ENCODE peak calls at places on chromosomes 11 and 22, in six cellular contexts. One of them, this sample, is unnamed.

GRCh38 chr11:1291295-1292017 is 18.0 kb downstream of the TOLLIP start:
- DNase-seq in choroid plexus epithelial cell: no peak
- DNase-seq in HepG2: no peak
- DNase-seq in GM13976: no peak
- DNase-seq in tibial artery: peak
- DNase-seq in dorsolateral prefrontal cortex: peak
- DNase-seq in this sample: no peak

GRCh38 chr11:82733444-82734119 is at the start of gene FAM181B:
- DNase-seq in HepG2: no peak
- DNase-seq in tibial artery: peak
- DNase-seq in dorsolateral prefrontal cortex: peak
- DNase-seq in GM13976: peak
- DNase-seq in choroid plexus epithelial cell: peak
- DNase-seq in this sample: peak

GRCh38 chr22:40605676-40606250 is 30.8 kb downstream of the MRTFA start:
- DNase-seq in choroid plexus epithelial cell: peak
- DNase-seq in tibial artery: no peak
- DNase-seq in dorsolateral prefrontal cortex: no peak
- DNase-seq in GM13976: no peak
- DNase-seq in HepG2: no peak
- DNase-seq in this sample: no peak

GRCh38 chr11:68106165-68106940 is 14.8 kb downstream of the CHKA start:
- DNase-seq in dorsolateral prefrontal cortex: no peak
- DNase-seq in HepG2: peak
- DNase-seq in GM13976: no peak
- DNase-seq in tibial artery: no peak
- DNase-seq in choroid plexus epithelial cell: no peak
- DNase-seq in this sample: no peak

GRCh38 chr11:12008790-12009616 is 577 bp upstream of the DKK3 start:
- DNase-seq in GM13976: peak
- DNase-seq in tibial artery: no peak
- DNase-seq in HepG2: no peak
- DNase-seq in choroid plexus epithelial cell: peak
- DNase-seq in dorsolateral prefrontal cortex: peak
- DNase-seq in this sample: peak

GRCh38 chr22:44378380-44378779 is 65.6 kb upstream of the SHISAL1 start:
- DNase-seq in tibial artery: no peak
- DNase-seq in GM13976: no peak
- DNase-seq in choroid plexus epithelial cell: no peak
- DNase-seq in HepG2: no peak
- DNase-seq in dorsolateral prefrontal cortex: no peak
- DNase-seq in this sample: no peak

GRCh38 chr22:37089451-37089850 is 20.1 kb downstream of the TMPRSS6 start:
- DNase-seq in GM13976: no peak
- DNase-seq in HepG2: no peak
- DNase-seq in choroid plexus epithelial cell: no peak
- DNase-seq in dorsolateral prefrontal cortex: no peak
- DNase-seq in tibial artery: no peak
- DNase-seq in this sample: no peak

GRCh38 chr22:22342697-22343602 is 98.4 kb downstream of the VPREB1 start:
- DNase-seq in choroid plexus epithelial cell: peak
- DNase-seq in dorsolateral prefrontal cortex: no peak
- DNase-seq in GM13976: peak
- DNase-seq in tibial artery: no peak
- DNase-seq in HepG2: peak
- DNase-seq in this sample: peak

GRCh38 chr22:26418620-26419019 is 10.4 kb upstream of the ASPHD2 start:
- DNase-seq in tibial artery: no peak
- DNase-seq in GM13976: no peak
- DNase-seq in choroid plexus epithelial cell: no peak
- DNase-seq in HepG2: no peak
- DNase-seq in dorsolateral prefrontal cortex: no peak
- DNase-seq in this sample: no peak

GRCh38 chr11:63829823-63830489 is 9.0 kb upstream of the MARK2 start:
- DNase-seq in dorsolateral prefrontal cortex: no peak
- DNase-seq in HepG2: peak
- DNase-seq in tibial artery: no peak
- DNase-seq in GM13976: peak
- DNase-seq in choroid plexus epithelial cell: peak
- DNase-seq in this sample: peak

GRCh38 chr11:34243620-34244493 is 114.0 kb downstream of the ABTB2 start:
- DNase-seq in tibial artery: no peak
- DNase-seq in dorsolateral prefrontal cortex: no peak
- DNase-seq in HepG2: no peak
- DNase-seq in choroid plexus epithelial cell: peak
- DNase-seq in GM13976: peak
- DNase-seq in this sample: no peak

GRCh38 chr11:61362542-61362875 is 335 bp downstream of the TMEM138 start:
- DNase-seq in dorsolateral prefrontal cortex: no peak
- DNase-seq in GM13976: peak
- DNase-seq in tibial artery: no peak
- DNase-seq in choroid plexus epithelial cell: peak
- DNase-seq in HepG2: peak
- DNase-seq in this sample: peak

GRCh38 chr11:69057236-69057635 is 8.5 kb downstream of the TPCN2 start:
- DNase-seq in HepG2: no peak
- DNase-seq in choroid plexus epithelial cell: no peak
- DNase-seq in GM13976: no peak
- DNase-seq in dorsolateral prefrontal cortex: no peak
- DNase-seq in tibial artery: no peak
- DNase-seq in this sample: no peak

GRCh38 chr11:77886401-77886800 is 65.5 kb downstream of the AAMDC start:
- DNase-seq in choroid plexus epithelial cell: peak
- DNase-seq in tibial artery: no peak
- DNase-seq in GM13976: no peak
- DNase-seq in dorsolateral prefrontal cortex: no peak
- DNase-seq in HepG2: no peak
- DNase-seq in this sample: no peak

GRCh38 chr22:33666661-33667619 is 253.3 kb downstream of the LARGE1 start:
- DNase-seq in dorsolateral prefrontal cortex: no peak
- DNase-seq in HepG2: no peak
- DNase-seq in GM13976: no peak
- DNase-seq in tibial artery: no peak
- DNase-seq in choroid plexus epithelial cell: no peak
- DNase-seq in this sample: no peak

GRCh38 chr22:41330169-41330568 is 28.8 kb downstream of the ZC3H7B start:
- DNase-seq in HepG2: no peak
- DNase-seq in choroid plexus epithelial cell: no peak
- DNase-seq in GM13976: no peak
- DNase-seq in tibial artery: no peak
- DNase-seq in dorsolateral prefrontal cortex: no peak
- DNase-seq in this sample: no peak

GRCh38 chr22:32538516-32538915 is 63.9 kb downstream of the FBXO7 start:
- DNase-seq in HepG2: no peak
- DNase-seq in choroid plexus epithelial cell: no peak
- DNase-seq in dorsolateral prefrontal cortex: no peak
- DNase-seq in tibial artery: no peak
- DNase-seq in GM13976: no peak
- DNase-seq in this sample: no peak

GRCh38 chr11:130874396-130874795 is 41.9 kb downstream of the SNX19 start:
- DNase-seq in dorsolateral prefrontal cortex: no peak
- DNase-seq in tibial artery: no peak
- DNase-seq in choroid plexus epithelial cell: peak
- DNase-seq in GM13976: no peak
- DNase-seq in HepG2: no peak
- DNase-seq in this sample: no peak

GRCh38 chr11:74990941-74991340 is 2.2 kb downstream of the NEU3 start:
- DNase-seq in choroid plexus epithelial cell: no peak
- DNase-seq in dorsolateral prefrontal cortex: no peak
- DNase-seq in GM13976: no peak
- DNase-seq in HepG2: peak
- DNase-seq in tibial artery: no peak
- DNase-seq in this sample: no peak

GRCh38 chr11:77199346-77199745 is 71.3 kb downstream of the MYO7A start:
- DNase-seq in dorsolateral prefrontal cortex: peak
- DNase-seq in GM13976: no peak
- DNase-seq in tibial artery: no peak
- DNase-seq in HepG2: no peak
- DNase-seq in choroid plexus epithelial cell: no peak
- DNase-seq in this sample: no peak

GRCh38 chr11:41456288-41456687 is 3.2 kb downstream of the LRRC4C start:
- DNase-seq in HepG2: no peak
- DNase-seq in choroid plexus epithelial cell: no peak
- DNase-seq in tibial artery: no peak
- DNase-seq in dorsolateral prefrontal cortex: no peak
- DNase-seq in GM13976: no peak
- DNase-seq in this sample: no peak

GRCh38 chr11:44977493-44977984 is 26.9 kb upstream of the TP53I11 start:
- DNase-seq in choroid plexus epithelial cell: peak
- DNase-seq in GM13976: no peak
- DNase-seq in dorsolateral prefrontal cortex: no peak
- DNase-seq in tibial artery: no peak
- DNase-seq in HepG2: no peak
- DNase-seq in this sample: peak
- TF ChIP-seq CTCF in choroid plexus epithelial cell: peak
- TF ChIP-seq CTCF in GM13976: no peak
- TF ChIP-seq CTCF in dorsolateral prefrontal cortex: no peak
- TF ChIP-seq CTCF in tibial artery: no peak
- TF ChIP-seq CTCF in HepG2: peak
- TF ChIP-seq CTCF in this sample: no peak

GRCh38 chr11:71178076-71178475 is 74.3 kb downstream of the SHANK2 start:
- DNase-seq in tibial artery: no peak
- DNase-seq in GM13976: no peak
- DNase-seq in dorsolateral prefrontal cortex: no peak
- DNase-seq in choroid plexus epithelial cell: no peak
- DNase-seq in HepG2: no peak
- DNase-seq in this sample: no peak

GRCh38 chr11:71181566-71181965 is 70.8 kb downstream of the SHANK2 start:
- DNase-seq in choroid plexus epithelial cell: no peak
- DNase-seq in tibial artery: no peak
- DNase-seq in dorsolateral prefrontal cortex: no peak
- DNase-seq in GM13976: no peak
- DNase-seq in HepG2: no peak
- DNase-seq in this sample: no peak

GRCh38 chr11:71180694-71181466 is 71.5 kb downstream of the SHANK2 start:
- DNase-seq in HepG2: no peak
- DNase-seq in choroid plexus epithelial cell: no peak
- DNase-seq in tibial artery: no peak
- DNase-seq in GM13976: no peak
- DNase-seq in dorsolateral prefrontal cortex: no peak
- DNase-seq in this sample: no peak

GRCh38 chr11:71176812-71177211 is 75.6 kb downstream of the SHANK2 start:
- DNase-seq in choroid plexus epithelial cell: peak
- DNase-seq in dorsolateral prefrontal cortex: no peak
- DNase-seq in GM13976: no peak
- DNase-seq in tibial artery: no peak
- DNase-seq in HepG2: no peak
- DNase-seq in this sample: no peak

DNA sequence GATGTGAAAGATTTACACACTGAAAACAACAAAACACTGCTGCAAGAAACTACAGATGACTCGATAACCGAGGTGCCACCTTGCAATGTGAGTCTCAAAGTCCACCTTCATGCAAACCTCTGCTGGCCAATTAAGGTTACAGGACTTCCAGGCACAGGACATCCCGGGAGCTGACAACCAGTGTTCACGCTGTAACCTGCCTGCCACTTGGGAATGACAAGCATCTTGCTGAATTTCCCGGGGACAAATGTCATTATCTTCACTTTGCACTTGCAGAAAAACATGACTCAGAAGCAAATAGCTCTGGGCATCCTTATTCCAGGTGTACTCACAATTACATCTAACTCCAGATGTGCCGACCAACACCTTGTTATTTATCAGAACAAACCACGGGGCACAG is 72.5 kb downstream of the SHANK2 start:
- DNase-seq in HepG2: peak
- DNase-seq in tibial artery: no peak
- DNase-seq in dorsolateral prefrontal cortex: no peak
- DNase-seq in GM13976: no peak
- DNase-seq in choroid plexus epithelial cell: no peak
- DNase-seq in this sample: no peak
- TF ChIP-seq CTCF in HepG2: no peak
- TF ChIP-seq CTCF in tibial artery: no peak
- TF ChIP-seq CTCF in dorsolateral prefrontal cortex: no peak
- TF ChIP-seq CTCF in GM13976: no peak
- TF ChIP-seq CTCF in choroid plexus epithelial cell: no peak
- TF ChIP-seq CTCF in this sample: no peak

DNA sequence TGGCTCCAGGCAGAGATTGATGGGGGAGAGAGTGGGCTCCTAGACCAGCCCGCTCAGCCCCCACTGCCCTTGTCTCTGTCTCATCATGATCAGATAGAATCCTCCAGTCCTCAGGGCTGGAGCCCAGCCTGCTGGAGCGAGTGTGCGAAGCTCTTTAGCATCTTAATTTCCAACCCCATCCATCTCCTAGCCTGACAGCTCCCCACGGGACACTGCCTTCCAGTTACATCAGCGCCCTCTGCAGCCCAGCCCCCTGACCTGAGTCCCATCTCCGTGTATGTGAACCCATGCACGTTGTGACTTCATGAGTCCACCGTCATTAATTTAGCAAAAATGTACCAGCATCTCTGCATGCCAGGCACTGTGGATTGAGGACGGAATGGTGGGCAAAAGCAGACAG is 2.1 kb downstream of the P2RX3 start:
- DNase-seq in choroid plexus epithelial cell: peak
- DNase-seq in HepG2: no peak
- DNase-seq in tibial artery: no peak
- DNase-seq in dorsolateral prefrontal cortex: no peak
- DNase-seq in GM13976: no peak
- DNase-seq in this sample: peak
- TF ChIP-seq CTCF in choroid plexus epithelial cell: peak
- TF ChIP-seq CTCF in HepG2: peak
- TF ChIP-seq CTCF in tibial artery: no peak
- TF ChIP-seq CTCF in dorsolateral prefrontal cortex: no peak
- TF ChIP-seq CTCF in GM13976: no peak
- TF ChIP-seq CTCF in this sample: no peak

GRCh38 chr22:46996595-46997310 is 234.3 kb downstream of the TBC1D22A start:
- DNase-seq in dorsolateral prefrontal cortex: no peak
- DNase-seq in tibial artery: no peak
- DNase-seq in HepG2: peak
- DNase-seq in choroid plexus epithelial cell: no peak
- DNase-seq in GM13976: no peak
- DNase-seq in this sample: no peak
- TF ChIP-seq CTCF in dorsolateral prefrontal cortex: no peak
- TF ChIP-seq CTCF in tibial artery: no peak
- TF ChIP-seq CTCF in HepG2: peak
- TF ChIP-seq CTCF in choroid plexus epithelial cell: peak
- TF ChIP-seq CTCF in GM13976: peak
- TF ChIP-seq CTCF in this sample: no peak

This sample was measured in endothelial cell.